ENCODE peak calls at places on chromosome 1, in six cellular contexts. One of them, this sample, is unnamed. For H3K27me3 and H3K4me1, the result is how much of the 10 kb centered on the place peaks cover.

GRCh38 chr1:28256197-28256827 is 3.0 kb upstream of the SESN2 start:
- DNase-seq in astrocyte: no peak
- DNase-seq in left lung: no peak
- DNase-seq in cardiac muscle cell: no peak
- DNase-seq in ovary: no peak
- DNase-seq in SK-N-SH: no peak
- DNase-seq in this sample: no peak

GRCh38 chr1:17168480-17168878 is 36.4 kb upstream of the PADI1 start:
- DNase-seq in astrocyte: peak
- DNase-seq in left lung: no peak
- DNase-seq in cardiac muscle cell: no peak
- DNase-seq in ovary: no peak
- DNase-seq in SK-N-SH: no peak
- DNase-seq in this sample: no peak

GRCh38 chr1:149977345-149977744 is 33.2 kb downstream of the OTUD7B start:
- DNase-seq in astrocyte: no peak
- DNase-seq in left lung: no peak
- DNase-seq in cardiac muscle cell: no peak
- DNase-seq in ovary: no peak
- DNase-seq in SK-N-SH: no peak
- DNase-seq in this sample: no peak

GRCh38 chr1:227731696-227732585 is 3.2 kb downstream of the JMJD4 start:
- DNase-seq in astrocyte: no peak
- DNase-seq in left lung: no peak
- DNase-seq in cardiac muscle cell: no peak
- DNase-seq in ovary: no peak
- DNase-seq in SK-N-SH: no peak
- DNase-seq in this sample: no peak

GRCh38 chr1:43541721-43542401 is 11.2 kb downstream of the PTPRF start:
- DNase-seq in astrocyte: no peak
- DNase-seq in left lung: peak
- DNase-seq in cardiac muscle cell: no peak
- DNase-seq in ovary: peak
- DNase-seq in SK-N-SH: no peak
- DNase-seq in this sample: no peak

GRCh38 chr1:226325178-226325577 is 16.2 kb upstream of the LIN9 start:
- DNase-seq in astrocyte: no peak
- DNase-seq in left lung: no peak
- DNase-seq in cardiac muscle cell: no peak
- DNase-seq in ovary: no peak
- DNase-seq in SK-N-SH: no peak
- DNase-seq in this sample: no peak

GRCh38 chr1:168692472-168692871 is 36.5 kb downstream of the DPT start:
- DNase-seq in astrocyte: no peak
- DNase-seq in left lung: no peak
- DNase-seq in cardiac muscle cell: no peak
- DNase-seq in ovary: no peak
- DNase-seq in SK-N-SH: no peak
- DNase-seq in this sample: no peak

GRCh38 chr1:151511636-151512215 is 539 bp downstream of the CGN start:
- DNase-seq in astrocyte: no peak
- DNase-seq in left lung: no peak
- DNase-seq in cardiac muscle cell: peak
- DNase-seq in ovary: peak
- DNase-seq in SK-N-SH: peak
- DNase-seq in this sample: no peak

GRCh38 chr1:92748138-92748537 is 36.8 kb downstream of the EVI5 start:
- DNase-seq in astrocyte: no peak
- DNase-seq in left lung: no peak
- DNase-seq in cardiac muscle cell: no peak
- DNase-seq in ovary: no peak
- DNase-seq in SK-N-SH: no peak
- DNase-seq in this sample: no peak

GRCh38 chr1:187854457-187854856 is 1025.7 kb downstream of the PLA2G4A start:
- DNase-seq in astrocyte: no peak
- DNase-seq in left lung: no peak
- DNase-seq in cardiac muscle cell: no peak
- DNase-seq in ovary: no peak
- DNase-seq in SK-N-SH: no peak
- DNase-seq in this sample: no peak

GRCh38 chr1:215807926-215808325 is 240.8 kb downstream of the KCTD3 start:
- DNase-seq in astrocyte: no peak
- DNase-seq in left lung: no peak
- DNase-seq in cardiac muscle cell: no peak
- DNase-seq in ovary: no peak
- DNase-seq in SK-N-SH: no peak
- DNase-seq in this sample: no peak

GRCh38 chr1:30134466-30135217 is 588.7 kb downstream of the MATN1 start:
- DNase-seq in astrocyte: no peak
- DNase-seq in left lung: no peak
- DNase-seq in cardiac muscle cell: no peak
- DNase-seq in ovary: no peak
- DNase-seq in SK-N-SH: peak
- DNase-seq in this sample: no peak

GRCh38 chr1:30135729-30136128 is 587.7 kb downstream of the MATN1 start:
- DNase-seq in astrocyte: no peak
- DNase-seq in left lung: no peak
- DNase-seq in cardiac muscle cell: no peak
- DNase-seq in ovary: no peak
- DNase-seq in SK-N-SH: no peak
- DNase-seq in this sample: no peak

GRCh38 chr1:30133414-30134055 is 589.9 kb downstream of the MATN1 start:
- DNase-seq in astrocyte: no peak
- DNase-seq in left lung: no peak
- DNase-seq in cardiac muscle cell: no peak
- DNase-seq in ovary: no peak
- DNase-seq in SK-N-SH: peak
- DNase-seq in this sample: no peak

GRCh38 chr1:30138891-30139290 is 584.5 kb downstream of the MATN1 start:
- DNase-seq in astrocyte: no peak
- DNase-seq in left lung: no peak
- DNase-seq in cardiac muscle cell: no peak
- DNase-seq in ovary: no peak
- DNase-seq in SK-N-SH: no peak
- DNase-seq in this sample: no peak

DNA sequence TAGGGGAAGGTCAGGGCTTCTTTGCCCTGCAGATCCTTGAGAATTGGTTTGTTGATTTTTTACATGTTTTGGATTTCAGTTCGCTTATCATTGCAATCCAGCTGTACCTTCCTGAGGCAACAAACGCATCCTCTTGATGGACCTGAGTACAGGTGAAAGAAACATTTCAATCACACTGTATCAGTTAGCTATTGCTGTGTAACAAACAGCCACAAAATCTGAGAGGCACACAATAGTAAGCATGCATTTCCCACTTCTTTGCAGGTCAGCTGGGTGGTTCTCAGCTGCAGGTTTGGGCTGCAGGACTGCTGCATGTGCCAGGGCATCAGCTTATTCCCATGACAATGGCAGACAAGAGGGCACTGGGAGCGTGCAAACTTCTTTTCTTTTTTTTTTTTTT is 586.4 kb downstream of the MATN1 start:
- DNase-seq in astrocyte: no peak
- DNase-seq in left lung: no peak
- DNase-seq in cardiac muscle cell: no peak
- DNase-seq in ovary: no peak
- DNase-seq in SK-N-SH: no peak
- DNase-seq in this sample: no peak
- H3K27me3 ChIP-seq in astrocyte: under half
- H3K27me3 ChIP-seq in left lung: under half
- H3K27me3 ChIP-seq in cardiac muscle cell: under half
- H3K27me3 ChIP-seq in ovary: under half
- H3K27me3 ChIP-seq in SK-N-SH: under half
- H3K27me3 ChIP-seq in this sample: under half

GRCh38 chr1:164576311-164577271 is 17.6 kb downstream of the PBX1 start:
- DNase-seq in astrocyte: no peak
- DNase-seq in left lung: peak
- DNase-seq in cardiac muscle cell: peak
- DNase-seq in ovary: peak
- DNase-seq in SK-N-SH: no peak
- DNase-seq in this sample: no peak
- H3K4me1 ChIP-seq in astrocyte: under half
- H3K4me1 ChIP-seq in left lung: under half
- H3K4me1 ChIP-seq in cardiac muscle cell: half or more
- H3K4me1 ChIP-seq in ovary: under half
- H3K4me1 ChIP-seq in SK-N-SH: under half
- H3K4me1 ChIP-seq in this sample: half or more

GRCh38 chr1:3066826-3067225 is 2.2 kb upstream of the PRDM16 start:
- DNase-seq in astrocyte: no peak
- DNase-seq in left lung: peak
- DNase-seq in cardiac muscle cell: no peak
- DNase-seq in ovary: no peak
- DNase-seq in SK-N-SH: peak
- DNase-seq in this sample: no peak
- H3K27me3 ChIP-seq in astrocyte: under half
- H3K27me3 ChIP-seq in left lung: half or more
- H3K27me3 ChIP-seq in cardiac muscle cell: half or more
- H3K27me3 ChIP-seq in ovary: under half
- H3K27me3 ChIP-seq in SK-N-SH: half or more
- H3K27me3 ChIP-seq in this sample: half or more

GRCh38 chr1:114043548-114043947 is 64.3 kb downstream of the OLFML3 start:
- DNase-seq in astrocyte: no peak
- DNase-seq in left lung: no peak
- DNase-seq in cardiac muscle cell: no peak
- DNase-seq in ovary: no peak
- DNase-seq in SK-N-SH: no peak
- DNase-seq in this sample: no peak
- H3K4me1 ChIP-seq in astrocyte: under half
- H3K4me1 ChIP-seq in left lung: under half
- H3K4me1 ChIP-seq in cardiac muscle cell: under half
- H3K4me1 ChIP-seq in ovary: under half
- H3K4me1 ChIP-seq in SK-N-SH: under half
- H3K4me1 ChIP-seq in this sample: under half

GRCh38 chr1:94235189-94236020 is 2.0 kb downstream of the ARHGAP29 start:
- DNase-seq in astrocyte: no peak
- DNase-seq in left lung: no peak
- DNase-seq in cardiac muscle cell: no peak
- DNase-seq in ovary: no peak
- DNase-seq in SK-N-SH: no peak
- DNase-seq in this sample: no peak

GRCh38 chr1:94237291-94238226 is at the start of gene ARHGAP29:
- DNase-seq in astrocyte: peak
- DNase-seq in left lung: peak
- DNase-seq in cardiac muscle cell: peak
- DNase-seq in ovary: peak
- DNase-seq in SK-N-SH: peak
- DNase-seq in this sample: no peak

GRCh38 chr1:94234615-94235014 is 2.8 kb downstream of the ARHGAP29 start:
- DNase-seq in astrocyte: no peak
- DNase-seq in left lung: no peak
- DNase-seq in cardiac muscle cell: no peak
- DNase-seq in ovary: no peak
- DNase-seq in SK-N-SH: no peak
- DNase-seq in this sample: no peak

GRCh38 chr1:94236630-94237290 is 624 bp downstream of the ARHGAP29 start:
- DNase-seq in astrocyte: peak
- DNase-seq in left lung: no peak
- DNase-seq in cardiac muscle cell: peak
- DNase-seq in ovary: peak
- DNase-seq in SK-N-SH: no peak
- DNase-seq in this sample: no peak

DNA sequence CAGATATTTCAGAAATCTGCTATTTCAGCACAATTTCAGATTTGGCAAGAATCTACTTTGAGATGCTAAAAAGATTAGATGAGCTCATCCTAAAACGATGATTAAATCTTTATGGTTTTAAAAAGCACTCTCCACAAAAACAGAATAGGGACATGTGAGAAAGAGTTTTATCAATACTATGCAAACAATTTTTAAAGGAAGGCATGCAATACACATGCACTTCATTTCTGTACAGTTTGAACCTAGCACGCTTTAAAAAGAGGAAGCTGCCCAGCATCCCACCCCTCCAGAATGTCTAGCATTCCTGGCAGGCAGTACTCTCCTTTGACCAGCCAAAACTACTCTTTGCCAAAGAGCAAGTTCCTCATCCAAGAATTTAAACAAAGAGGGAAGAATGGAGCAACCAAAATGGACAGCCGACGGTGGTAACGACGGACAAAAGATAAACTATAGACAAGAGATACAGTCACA is 1.3 kb downstream of the ARHGAP29 start:
- DNase-seq in astrocyte: peak
- DNase-seq in left lung: no peak
- DNase-seq in cardiac muscle cell: peak
- DNase-seq in ovary: no peak
- DNase-seq in SK-N-SH: peak
- DNase-seq in this sample: no peak
- H3K27me3 ChIP-seq in astrocyte: under half
- H3K27me3 ChIP-seq in left lung: half or more
- H3K27me3 ChIP-seq in cardiac muscle cell: under half
- H3K27me3 ChIP-seq in ovary: under half
- H3K27me3 ChIP-seq in SK-N-SH: under half
- H3K27me3 ChIP-seq in this sample: under half

GRCh38 chr1:22570140-22570909 is 7.0 kb downstream of the EPHA8 start:
- DNase-seq in astrocyte: no peak
- DNase-seq in left lung: no peak
- DNase-seq in cardiac muscle cell: peak
- DNase-seq in ovary: no peak
- DNase-seq in SK-N-SH: peak
- DNase-seq in this sample: no peak

GRCh38 chr1:22576148-22576544 is 12.9 kb downstream of the EPHA8 start:
- DNase-seq in astrocyte: no peak
- DNase-seq in left lung: no peak
- DNase-seq in cardiac muscle cell: no peak
- DNase-seq in ovary: no peak
- DNase-seq in SK-N-SH: no peak
- DNase-seq in this sample: no peak

GRCh38 chr1:22572778-22573177 is 9.5 kb downstream of the EPHA8 start:
- DNase-seq in astrocyte: no peak
- DNase-seq in left lung: no peak
- DNase-seq in cardiac muscle cell: no peak
- DNase-seq in ovary: no peak
- DNase-seq in SK-N-SH: peak
- DNase-seq in this sample: no peak

GRCh38 chr1:22575532-22576147 is 12.4 kb downstream of the EPHA8 start:
- DNase-seq in astrocyte: no peak
- DNase-seq in left lung: no peak
- DNase-seq in cardiac muscle cell: peak
- DNase-seq in ovary: no peak
- DNase-seq in SK-N-SH: no peak
- DNase-seq in this sample: no peak

GRCh38 chr1:22573237-22573636 is 9.9 kb downstream of the EPHA8 start:
- DNase-seq in astrocyte: no peak
- DNase-seq in left lung: no peak
- DNase-seq in cardiac muscle cell: no peak
- DNase-seq in ovary: no peak
- DNase-seq in SK-N-SH: no peak
- DNase-seq in this sample: no peak
- H3K4me1 ChIP-seq in astrocyte: under half
- H3K4me1 ChIP-seq in left lung: under half
- H3K4me1 ChIP-seq in cardiac muscle cell: under half
- H3K4me1 ChIP-seq in ovary: under half
- H3K4me1 ChIP-seq in SK-N-SH: under half
- H3K4me1 ChIP-seq in this sample: under half

DNA sequence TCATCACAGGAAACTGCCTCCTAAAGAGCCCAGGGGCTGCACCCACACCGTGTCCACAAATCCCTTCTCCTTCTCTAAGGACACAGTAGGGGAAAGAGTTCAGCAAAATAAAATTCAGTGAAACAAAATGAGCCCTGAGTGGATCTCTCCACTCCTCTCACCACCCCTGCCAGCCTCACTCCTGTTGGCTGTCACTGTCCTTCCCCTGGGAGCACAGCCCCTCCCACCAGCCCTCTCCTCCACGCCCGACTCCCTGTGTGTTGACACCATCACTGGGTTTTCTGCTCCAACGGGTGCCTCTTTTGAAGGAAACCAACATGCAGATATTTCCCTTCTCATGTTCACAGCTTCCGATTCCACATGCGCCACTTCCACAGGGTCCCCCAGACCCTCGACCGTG is 356.2 kb downstream of the AJAP1 start:
- DNase-seq in astrocyte: no peak
- DNase-seq in left lung: no peak
- DNase-seq in cardiac muscle cell: no peak
- DNase-seq in ovary: no peak
- DNase-seq in SK-N-SH: no peak
- DNase-seq in this sample: no peak
- H3K27me3 ChIP-seq in astrocyte: under half
- H3K27me3 ChIP-seq in left lung: under half
- H3K27me3 ChIP-seq in cardiac muscle cell: under half
- H3K27me3 ChIP-seq in ovary: under half
- H3K27me3 ChIP-seq in SK-N-SH: under half
- H3K27me3 ChIP-seq in this sample: under half